ENCODE peak calls at places on chromosomes 16 and 17, in five cellular contexts. T is A549, Y is neuronal stem cell, P is OCI-LY7, G is colonic mucosa. J is an unnamed sample. For H3K4me1, the result is how much of the 10 kb centered on the place peaks cover.

GRCh38 chr16:13095061-13095460 is 193.7 kb downstream of the SHISA9 start:
- DNase-seq in T (no peak), Y (no peak), P (no peak), G (no peak), J (no peak)

GRCh38 chr16:77227745-77228144 is 28.5 kb downstream of the SYCE1L start:
- DNase-seq in T (no peak), Y (no peak), P (no peak), G (no peak), J (no peak)

GRCh38 chr16:1712791-1713261 is 6.8 kb downstream of the MAPK8IP3 start:
- DNase-seq in T (no peak), Y (no peak), P (peak), G (no peak), J (no peak)

GRCh38 chr16:30335598-30336474 is 19.3 kb downstream of the CD2BP2 start:
- DNase-seq in T (no peak), Y (no peak), P (no peak), G (peak), J (peak)

GRCh38 chr16:8571061-8571596 is 19.2 kb downstream of the TMEM114 start:
- DNase-seq in T (peak), Y (no peak), P (no peak), G (no peak), J (no peak)

GRCh38 chr16:4811242-4811641 is 8.8 kb upstream of the ROGDI start:
- DNase-seq in T (no peak), Y (no peak), P (no peak), G (no peak), J (no peak)

GRCh38 chr17:50798424-50799344 is 31.4 kb upstream of the ANKRD40CL start:
- DNase-seq in T (no peak), Y (no peak), P (no peak), G (no peak), J (no peak)

GRCh38 chr16:57185446-57185944 is 344 bp downstream of the PSME3IP1 start:
- DNase-seq in T (peak), Y (no peak), P (no peak), G (peak), J (no peak)

GRCh38 chr17:41507315-41507880 is 2.0 kb upstream of the KRT13 start:
- DNase-seq in T (no peak), Y (no peak), P (no peak), G (no peak), J (no peak)

GRCh38 chr17:73194514-73195222 is 1.8 kb downstream of the COG1 start:
- DNase-seq in T (no peak), Y (no peak), P (no peak), G (no peak), J (no peak)

GRCh38 chr17:66185842-66186241 is 6.1 kb downstream of the CEP112 start:
- DNase-seq in T (no peak), Y (no peak), P (no peak), G (no peak), J (no peak)

GRCh38 chr17:12485361-12485911 is 180.3 kb upstream of the MYOCD start:
- DNase-seq in T (no peak), Y (no peak), P (no peak), G (no peak), J (no peak)
- H3K4me1 ChIP-seq in T (under half), Y (under half), P (under half), G (under half), J (under half)

DNA sequence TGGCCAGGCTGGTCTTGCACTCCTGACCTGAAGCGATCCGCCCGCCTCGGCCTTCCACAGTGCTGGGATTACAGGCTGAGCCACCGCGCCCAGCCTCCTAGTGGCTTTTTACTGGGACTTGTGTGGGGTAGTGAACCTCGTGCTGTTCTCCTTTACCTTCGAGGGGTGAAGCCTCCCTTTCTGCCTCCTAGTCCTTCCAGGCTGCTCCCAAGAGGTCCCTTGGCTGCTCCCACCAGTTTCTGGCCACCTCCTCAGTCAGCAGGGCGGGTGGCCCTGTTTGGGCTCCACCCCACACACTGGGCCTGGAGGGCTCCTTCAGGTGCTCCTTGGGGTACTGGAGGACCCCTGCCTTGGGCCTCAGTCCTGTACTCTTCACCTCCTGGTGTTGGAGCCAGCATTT is 70.9 kb upstream of the ZNF750 start:
- DNase-seq in T (no peak), Y (no peak), P (no peak), G (no peak), J (no peak)
- H3K4me1 ChIP-seq in T (under half), Y (under half), P (under half), G (under half), J (under half)

DNA sequence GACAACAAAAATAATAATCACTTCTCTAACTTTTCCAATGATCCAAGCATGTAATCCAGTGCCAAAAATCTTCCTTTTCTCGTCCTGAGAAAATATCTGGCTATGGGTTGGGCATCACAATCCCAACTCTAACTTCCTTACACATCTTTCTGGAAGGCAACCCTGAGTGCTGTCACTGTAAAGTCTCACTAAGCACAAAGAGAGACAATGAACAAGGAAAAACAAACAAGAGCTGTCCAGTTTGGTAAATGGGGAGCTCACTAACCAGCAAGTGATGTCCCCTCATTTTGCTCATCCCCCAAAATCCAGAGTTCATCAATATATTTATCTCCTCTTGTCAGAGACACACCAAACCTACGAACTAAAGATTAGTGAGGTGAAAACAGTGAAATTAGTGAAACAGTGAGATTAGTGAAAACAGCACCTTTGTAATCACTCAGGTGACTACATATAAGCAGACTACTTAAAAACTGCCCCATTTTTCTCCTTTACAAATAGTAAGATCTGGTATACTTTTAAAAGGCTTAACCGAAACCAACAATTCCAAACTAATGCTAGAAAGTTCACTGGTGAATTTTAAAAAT is 5.4 kb downstream of the USP32 start:
- DNase-seq in T (no peak), Y (no peak), P (no peak), G (no peak), J (no peak)
- H3K4me1 ChIP-seq in T (under half), Y (under half), P (under half), G (under half), J (under half)

GRCh38 chr17:64147110-64148016 is 17.4 kb upstream of the ERN1 start:
- DNase-seq in T (peak), Y (no peak), P (peak), G (no peak), J (no peak)
- H3K4me1 ChIP-seq in T (under half), Y (under half), P (under half), G (under half), J (under half)

GRCh38 chr17:27539152-27539551 is 82.9 kb downstream of the KSR1 start:
- DNase-seq in T (no peak), Y (no peak), P (no peak), G (no peak), J (no peak)

GRCh38 chr17:27539794-27540193 is 83.5 kb downstream of the KSR1 start:
- DNase-seq in T (no peak), Y (no peak), P (no peak), G (no peak), J (no peak)

GRCh38 chr17:27538156-27538955 is 82.1 kb downstream of the KSR1 start:
- DNase-seq in T (no peak), Y (no peak), P (no peak), G (no peak), J (no peak)

GRCh38 chr17:27541326-27542023 is 85.2 kb downstream of the KSR1 start:
- DNase-seq in T (no peak), Y (no peak), P (no peak), G (no peak), J (no peak)

DNA sequence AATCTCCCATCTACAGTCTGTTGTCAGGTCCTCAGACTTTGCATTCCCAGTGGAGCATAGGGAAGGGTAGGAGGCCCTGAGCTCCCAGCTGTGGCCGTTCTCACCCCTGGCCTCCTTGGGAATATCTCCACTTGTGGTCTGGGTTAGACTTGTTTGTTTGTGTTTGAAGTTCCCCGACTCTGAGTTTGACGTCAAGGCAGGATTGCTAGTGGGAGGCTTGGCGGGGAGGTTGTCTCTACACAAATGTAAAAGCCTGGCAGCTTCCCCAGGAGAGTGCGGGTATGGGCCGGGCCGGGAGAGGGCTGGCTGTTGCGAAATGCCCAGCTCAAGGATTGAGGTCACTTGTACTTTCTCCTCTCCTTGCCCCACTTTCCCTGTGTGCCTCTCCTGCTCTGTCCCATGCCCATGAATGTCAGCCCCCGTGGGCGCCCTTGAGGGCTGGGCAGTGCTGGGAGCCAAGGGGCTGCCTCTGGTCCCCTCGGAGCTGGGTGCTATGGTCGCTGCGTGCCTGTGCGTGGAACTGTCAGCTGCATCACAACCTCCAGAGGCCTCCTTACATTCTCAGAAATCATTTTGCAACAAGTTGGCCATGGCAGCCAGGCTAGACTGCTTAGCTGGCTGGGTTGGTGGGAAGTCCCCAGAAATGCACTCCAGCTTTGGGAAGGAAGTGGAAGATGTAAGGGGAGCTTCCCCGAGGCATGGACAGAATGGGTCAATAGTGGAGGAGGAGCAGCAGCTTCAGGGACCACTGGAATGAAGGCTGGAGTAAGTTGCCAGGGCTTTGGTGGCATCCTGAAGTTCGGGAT is 84.3 kb downstream of the KSR1 start:
- DNase-seq in T (peak), Y (no peak), P (no peak), G (peak), J (peak)
- H3K4me1 ChIP-seq in T (half or more), Y (under half), P (under half), G (under half), J (under half)

GRCh38 chr17:31560836-31561235 is 169.4 kb downstream of the RAB11FIP4 start:
- DNase-seq in T (no peak), Y (no peak), P (no peak), G (no peak), J (no peak)

GRCh38 chr17:31559647-31560501 is 168.4 kb downstream of the RAB11FIP4 start:
- DNase-seq in T (peak), Y (no peak), P (no peak), G (no peak), J (no peak)

GRCh38 chr17:31556969-31557620 is 165.6 kb downstream of the RAB11FIP4 start:
- DNase-seq in T (no peak), Y (peak), P (no peak), G (no peak), J (no peak)

GRCh38 chr17:31561469-31562412 is 170.3 kb downstream of the RAB11FIP4 start:
- DNase-seq in T (no peak), Y (no peak), P (peak), G (peak), J (peak)

GRCh38 chr17:31558748-31559646 is 167.5 kb downstream of the RAB11FIP4 start:
- DNase-seq in T (peak), Y (peak), P (peak), G (peak), J (peak)
- H3K4me1 ChIP-seq in T (under half), Y (under half), P (under half), G (under half), J (under half)

J was measured in mucosa of descending colon.